ENCODE peak calls at places on chromosome 14, in nine cellular contexts. F is uterus, U is spleen, H is gastrocnemius medialis, W is testis, R is NB4, P is A549, L is HepG2, D is IMR-90. X is an unnamed sample.

GRCh38 chr14:89276424-89276975 is 140.5 kb downstream of the FOXN3 start:
- DNase-seq in F (no peak), U (no peak), H (no peak), W (no peak), R (peak; percentile 68), P (no peak), L (no peak), D (peak; percentile 76), X (no peak)

GRCh38 chr14:58941666-58942065 is 246.8 kb upstream of the DAAM1 start:
- DNase-seq in F (no peak), U (no peak), H (no peak), W (no peak), R (no peak), P (no peak), L (no peak), D (peak; percentile 64), X (no peak)

GRCh38 chr14:99326041-99326710 is 54.2 kb upstream of the BCL11B start:
- DNase-seq in F (no peak), U (no peak), H (no peak), W (no peak), R (no peak), P (no peak), L (no peak), D (no peak), X (no peak)

GRCh38 chr14:74508292-74508731 is 14.7 kb downstream of the ISCA2 start:
- DNase-seq in F (no peak), U (peak; percentile 51), H (no peak), W (no peak), R (peak; percentile 35), P (peak; percentile 41), L (peak; percentile 54), D (no peak), X (no peak)

GRCh38 chr14:76154539-76155126 is 2.9 kb downstream of the GPATCH2L start:
- DNase-seq in F (no peak), U (no peak), H (no peak), W (no peak), R (no peak), P (no peak), L (no peak), D (no peak), X (no peak)

GRCh38 chr14:49946320-49947141 is 53.6 kb downstream of the ARF6 start:
- DNase-seq in F (no peak), U (no peak), H (no peak), W (no peak), R (no peak), P (peak; percentile 76), L (peak; percentile 32), D (peak; percentile 68), X (peak; percentile 62)

GRCh38 chr14:47917344-47917954 is 242.0 kb upstream of the MDGA2 start:
- DNase-seq in F (no peak), U (no peak), H (no peak), W (peak; percentile 52), R (peak; percentile 38), P (peak; percentile 3), L (peak; percentile 9), D (peak; percentile 13), X (no peak)

GRCh38 chr14:57391609-57392195 is 1.3 kb downstream of the NAA30 start:
- DNase-seq in F (no peak), U (no peak), H (no peak), W (peak; percentile 22), R (peak; percentile 1), P (no peak), L (no peak), D (peak; percentile 8), X (no peak)

GRCh38 chr14:101501341-101501740 is 60.0 kb upstream of the DIO3 start:
- DNase-seq in F (peak; percentile 7), U (peak; percentile 23), H (no peak), W (peak; percentile 11), R (no peak), P (no peak), L (no peak), D (no peak), X (no peak)

GRCh38 chr14:38121280-38121679 is 86.4 kb upstream of the SSTR1 start:
- DNase-seq in F (no peak), U (no peak), H (no peak), W (no peak), R (no peak), P (no peak), L (no peak), D (no peak), X (no peak)

GRCh38 chr14:65846469-65846868 is 433.9 kb downstream of the FUT8 start:
- DNase-seq in F (no peak), U (no peak), H (no peak), W (no peak), R (peak; percentile 15), P (no peak), L (no peak), D (no peak), X (no peak)

GRCh38 chr14:46048127-46048526 is 603.5 kb downstream of the RPL10L start:
- DNase-seq in F (no peak), U (no peak), H (no peak), W (peak; percentile 54), R (peak; percentile 12), P (peak; percentile 35), L (peak; percentile 4), D (peak; percentile 18), X (no peak)

GRCh38 chr14:58426819-58427288 is 477 bp downstream of the TIMM9 start:
- DNase-seq in F (peak; percentile 58), U (peak; percentile 90), H (peak; percentile 30), W (peak; percentile 74), R (peak; percentile 78), P (peak; percentile 85), L (peak; percentile 56), D (peak; percentile 65), X (peak; percentile 34)

GRCh38 chr14:24259282-24260025 is 3.5 kb downstream of the TGM1 start:
- DNase-seq in F (no peak), U (peak; percentile 50), H (no peak), W (no peak), R (no peak), P (no peak), L (no peak), D (no peak), X (peak; percentile 29)

GRCh38 chr14:105710119-105711057 is 184.0 kb downstream of the TMEM121 start:
- DNase-seq in F (no peak), U (no peak), H (no peak), W (no peak), R (peak; percentile 36), P (no peak), L (no peak), D (no peak), X (no peak)
- TF ChIP-seq POLR2A in F (no peak), U (no peak), H (no peak), W (no peak), R (no peak), P (no peak), L (no peak), D (no peak), X (no peak)

GRCh38 chr14:68358500-68358899 is 434.4 kb downstream of the ZFP36L1 start:
- DNase-seq in F (no peak), U (no peak), H (no peak), W (no peak), R (no peak), P (no peak), L (no peak), D (no peak), X (no peak)

GRCh38 chr14:68361231-68361630 is 431.6 kb downstream of the ZFP36L1 start:
- DNase-seq in F (no peak), U (no peak), H (no peak), W (no peak), R (no peak), P (no peak), L (no peak), D (peak; percentile 43), X (no peak)

GRCh38 chr14:68362841-68363240 is 430.0 kb downstream of the ZFP36L1 start:
- DNase-seq in F (no peak), U (no peak), H (no peak), W (no peak), R (no peak), P (no peak), L (no peak), D (no peak), X (no peak)

GRCh38 chr14:68358978-68359861 is 433.6 kb downstream of the ZFP36L1 start:
- DNase-seq in F (no peak), U (no peak), H (no peak), W (no peak), R (peak; percentile 10), P (no peak), L (no peak), D (no peak), X (no peak)

GRCh38 chr14:68359862-68360552 is 432.9 kb downstream of the ZFP36L1 start:
- DNase-seq in F (peak; percentile 59), U (no peak), H (peak; percentile 20), W (peak; percentile 71), R (no peak), P (peak; percentile 78), L (no peak), D (no peak), X (peak; percentile 46)
- TF ChIP-seq CTCF in F (no peak), U (no peak), H (no peak), W (no peak), R (no peak), P (no peak), L (no peak), D (no peak), X (no peak)

GRCh38 chr14:61322011-61322798 is 826 bp downstream of the PRKCH start:
- DNase-seq in F (no peak), U (peak; percentile 85), H (peak; percentile 11), W (no peak), R (no peak), P (no peak), L (no peak), D (no peak), X (peak; percentile 78)

GRCh38 chr14:61320806-61321384 is 484 bp upstream of the PRKCH start:
- DNase-seq in F (no peak), U (no peak), H (no peak), W (no peak), R (no peak), P (no peak), L (no peak), D (no peak), X (peak; percentile 72)

GRCh38 chr14:61319706-61320105 is 1.7 kb upstream of the PRKCH start:
- DNase-seq in F (no peak), U (no peak), H (no peak), W (no peak), R (no peak), P (no peak), L (no peak), D (no peak), X (no peak)

GRCh38 chr14:61322799-61323290 is 1.5 kb downstream of the PRKCH start:
- DNase-seq in F (no peak), U (no peak), H (no peak), W (no peak), R (no peak), P (peak; percentile 16), L (no peak), D (peak; percentile 2), X (peak; percentile 53)

GRCh38 chr14:61321385-61322010 is at the start of gene PRKCH:
- DNase-seq in F (peak; percentile 45), U (peak; percentile 94), H (peak; percentile 37), W (peak; percentile 74), R (no peak), P (peak; percentile 65), L (peak; percentile 11), D (peak; percentile 25), X (peak; percentile 93)
- TF ChIP-seq POLR2A in F (no peak), U (no peak), H (peak; percentile 49), W (no peak), R (no peak), P (no peak), L (no peak), D (no peak), X (peak; percentile 74)

DNA sequence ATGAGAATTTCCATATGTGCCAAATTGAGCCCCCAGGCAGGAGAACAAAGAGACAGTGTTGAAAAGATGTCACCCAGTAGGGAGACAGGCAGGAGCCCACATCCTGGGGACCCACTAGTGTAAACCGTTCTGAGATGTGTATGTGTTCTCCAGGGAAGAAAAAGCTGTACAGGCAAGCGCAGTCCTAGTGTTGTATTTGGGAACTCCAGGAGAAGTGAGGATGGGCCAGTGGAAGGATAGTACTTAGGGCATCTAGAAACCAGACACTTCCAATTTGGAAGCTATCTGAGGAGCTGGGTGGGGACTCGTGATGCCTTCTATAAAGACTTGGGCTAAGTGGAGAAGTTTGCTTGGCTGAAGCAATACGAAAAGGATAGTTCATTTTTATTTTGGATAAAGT is 108.2 kb upstream of the ARHGAP5 start:
- DNase-seq in F (no peak), U (no peak), H (no peak), W (no peak), R (no peak), P (no peak), L (no peak), D (no peak), X (no peak)
- TF ChIP-seq CTCF in F (no peak), U (no peak), H (no peak), W (peak; percentile 9), R (no peak), P (no peak), L (no peak), D (no peak), X (no peak)

X was measured in prostate gland.